ENCODE peak calls at places on chromosome 14, in ten cellular contexts. A is stimulated activated CD8-positive, alpha-beta memory T cell treated with anti-CD3 and anti-CD28 coated beads, Interleukin-15, amount 100 ng/mL, for 1 hour; X is T-cell; Z is left lung; C is nucleus accumbens; V is GM19239; P is stimulated activated CD4-positive, alpha-beta T cell treated with anti-CD3 and anti-CD28 coated beads, Interleukin-12 subunit alpha, Interleukin-12 subunit beta, amount 100 ng/mL, for 4 hours; I is NCI-H345; R is ACHN; B is RWPE1. U is an unnamed sample.

GRCh38 chr14:63563370-63564026 is 20.3 kb upstream of the PPP2R5E start:
- DNase-seq in X (no peak), A (no peak), P (no peak), C (no peak), I (no peak), Z (no peak), B (peak; percentile 51), R (no peak), V (no peak), U (no peak)

GRCh38 chr14:39217214-39217879 is 16.4 kb upstream of the MIA2 start:
- DNase-seq in I (no peak), Z (no peak), X (no peak), A (no peak), R (no peak), P (no peak), C (no peak), B (no peak), V (no peak), U (peak; percentile 30)

GRCh38 chr14:75711796-75712211 is 50.8 kb downstream of the TTLL5 start:
- DNase-seq in V (no peak), Z (peak; percentile 75), I (no peak), P (no peak), X (no peak), R (peak; percentile 87), C (peak; percentile 88), A (no peak), B (peak; percentile 94), U (peak; percentile 96)

GRCh38 chr14:88986146-88986841 is 161.8 kb downstream of the TTC8 start:
- DNase-seq in B (peak; percentile 44), P (no peak), R (no peak), A (no peak), Z (peak; percentile 71), X (no peak), C (no peak), I (no peak), V (no peak), U (peak; percentile 53)

GRCh38 chr14:105860615-105861580 is 334.5 kb downstream of the TMEM121 start:
- DNase-seq in C (no peak), B (no peak), V (no peak), X (no peak), P (no peak), Z (peak; percentile 69), I (no peak), R (no peak), A (no peak), U (no peak)

GRCh38 chr14:101980700-101981099 is 16.3 kb downstream of the DYNC1H1 start:
- DNase-seq in P (no peak), I (no peak), R (peak; percentile 90), V (no peak), B (peak; percentile 93), X (no peak), Z (no peak), A (no peak), C (peak; percentile 31), U (peak; percentile 59)

GRCh38 chr14:89241934-89242670 is 174.9 kb downstream of the FOXN3 start:
- DNase-seq in V (no peak), R (no peak), X (no peak), C (no peak), P (no peak), I (no peak), B (no peak), A (no peak), Z (no peak), U (no peak)

GRCh38 chr14:64762044-64763034 is 58.1 kb downstream of the PLEKHG3 start:
- DNase-seq in A (no peak), R (peak; percentile 31), P (peak; percentile 17), I (peak; percentile 90), C (peak; percentile 79), B (peak; percentile 87), V (no peak), X (peak; percentile 29), Z (no peak), U (peak; percentile 87)

GRCh38 chr14:105430535-105430934 is 10.9 kb downstream of the MTA1 start:
- DNase-seq in X (no peak), P (no peak), B (peak; percentile 89), A (no peak), Z (peak; percentile 29), C (no peak), I (no peak), V (no peak), R (peak; percentile 11), U (peak; percentile 25)

GRCh38 chr14:33916663-33917565 is 34.0 kb downstream of the EGLN3 start:
- DNase-seq in P (no peak), R (no peak), I (no peak), B (peak; percentile 12), C (no peak), V (no peak), Z (no peak), X (no peak), A (no peak), U (peak; percentile 67)

GRCh38 chr14:105499256-105500035 is 8.4 kb downstream of the TEDC1 start:
- DNase-seq in I (no peak), B (no peak), R (no peak), A (no peak), C (peak; percentile 92), Z (peak; percentile 75), X (no peak), P (no peak), V (no peak), U (no peak)

GRCh38 chr14:65169351-65169750 is 67.0 kb upstream of the MAX start:
- DNase-seq in Z (no peak), X (no peak), C (peak; percentile 59), P (no peak), I (no peak), B (no peak), V (peak; percentile 28), A (no peak), R (no peak), U (no peak)

GRCh38 chr14:42633504-42634095 is 1026.9 kb downstream of the LRFN5 start:
- DNase-seq in V (no peak), Z (no peak), R (no peak), P (no peak), C (no peak), B (no peak), I (no peak), X (no peak), A (no peak), U (no peak)

GRCh38 chr14:65256714-65257113 is 154.4 kb upstream of the MAX start:
- DNase-seq in I (no peak), X (no peak), C (no peak), V (no peak), Z (no peak), R (no peak), A (no peak), B (no peak), P (no peak), U (no peak)

GRCh38 chr14:74239848-74240793 is 872 bp downstream of the VSX2 start:
- DNase-seq in V (no peak), A (no peak), X (no peak), B (no peak), C (no peak), R (no peak), P (no peak), Z (no peak), I (no peak), U (no peak)

GRCh38 chr14:44494125-44494524 is 13.0 kb downstream of the FSCB start:
- DNase-seq in B (no peak), P (no peak), X (no peak), C (no peak), I (no peak), Z (no peak), V (no peak), R (no peak), A (no peak), U (no peak)

GRCh38 chr14:40129162-40129561 is 696.9 kb upstream of the FBXO33 start:
- DNase-seq in Z (no peak), C (no peak), X (no peak), P (no peak), I (no peak), R (no peak), B (no peak), A (no peak), V (no peak), U (no peak)

GRCh38 chr14:71438684-71439083 is 493.5 kb upstream of the RGS6 start:
- DNase-seq in B (no peak), A (no peak), I (peak; percentile 11), Z (no peak), C (peak; percentile 80), R (no peak), X (no peak), P (no peak), V (no peak), U (peak; percentile 23)